ENCODE peak calls at places on chromosome 3, in seven cellular contexts. One of them, this sample, is unnamed.

GRCh38 chr3:111594205-111594604 is 941 bp downstream of the ZBED2 start:
- DNase-seq in SJSA1: peak; percentile 69
- DNase-seq in upper lobe of left lung: no peak
- DNase-seq in psoas muscle: no peak
- DNase-seq in GM06990: no peak
- DNase-seq in NT2/D1: no peak
- DNase-seq in Panc1: no peak
- DNase-seq in this sample: no peak

GRCh38 chr3:58117561-58118305 is 93.0 kb downstream of the DNASE1L3 start:
- DNase-seq in Panc1: no peak
- DNase-seq in SJSA1: no peak
- DNase-seq in NT2/D1: no peak
- DNase-seq in psoas muscle: no peak
- DNase-seq in upper lobe of left lung: peak; percentile 61
- DNase-seq in GM06990: no peak
- DNase-seq in this sample: no peak

GRCh38 chr3:8835385-8835784 is 66.0 kb upstream of the OXTR start:
- DNase-seq in psoas muscle: no peak
- DNase-seq in Panc1: no peak
- DNase-seq in upper lobe of left lung: no peak
- DNase-seq in GM06990: no peak
- DNase-seq in NT2/D1: no peak
- DNase-seq in SJSA1: no peak
- DNase-seq in this sample: no peak

GRCh38 chr3:59563966-59564365 is 514.1 kb upstream of the CFAP20DC start:
- DNase-seq in psoas muscle: no peak
- DNase-seq in NT2/D1: no peak
- DNase-seq in SJSA1: no peak
- DNase-seq in upper lobe of left lung: no peak
- DNase-seq in GM06990: no peak
- DNase-seq in Panc1: no peak
- DNase-seq in this sample: no peak

GRCh38 chr3:139346771-139347170 is 3.0 kb downstream of the MRPS22 start:
- DNase-seq in Panc1: no peak
- DNase-seq in upper lobe of left lung: no peak
- DNase-seq in GM06990: no peak
- DNase-seq in psoas muscle: no peak
- DNase-seq in SJSA1: no peak
- DNase-seq in NT2/D1: no peak
- DNase-seq in this sample: no peak

GRCh38 chr3:149367021-149367840 is 10.2 kb downstream of the TM4SF1 start:
- DNase-seq in NT2/D1: no peak
- DNase-seq in psoas muscle: no peak
- DNase-seq in GM06990: no peak
- DNase-seq in SJSA1: no peak
- DNase-seq in upper lobe of left lung: no peak
- DNase-seq in Panc1: peak; percentile 96
- DNase-seq in this sample: no peak

GRCh38 chr3:158821847-158822246 is 20.0 kb downstream of the MFSD1 start:
- DNase-seq in upper lobe of left lung: no peak
- DNase-seq in psoas muscle: no peak
- DNase-seq in NT2/D1: no peak
- DNase-seq in GM06990: no peak
- DNase-seq in SJSA1: no peak
- DNase-seq in Panc1: no peak
- DNase-seq in this sample: no peak

GRCh38 chr3:133930341-133930933 is 34.8 kb upstream of the RAB6B start:
- DNase-seq in GM06990: no peak
- DNase-seq in NT2/D1: peak; percentile 63
- DNase-seq in SJSA1: no peak
- DNase-seq in psoas muscle: no peak
- DNase-seq in Panc1: peak; percentile 25
- DNase-seq in upper lobe of left lung: no peak
- DNase-seq in this sample: no peak

GRCh38 chr3:37620071-37620635 is 241.5 kb upstream of the CTDSPL start:
- DNase-seq in SJSA1: no peak
- DNase-seq in psoas muscle: no peak
- DNase-seq in GM06990: no peak
- DNase-seq in upper lobe of left lung: no peak
- DNase-seq in NT2/D1: no peak
- DNase-seq in Panc1: no peak
- DNase-seq in this sample: no peak

GRCh38 chr3:48548165-48548564 is 8.4 kb downstream of the PFKFB4 start:
- DNase-seq in upper lobe of left lung: no peak
- DNase-seq in psoas muscle: no peak
- DNase-seq in GM06990: no peak
- DNase-seq in Panc1: no peak
- DNase-seq in NT2/D1: no peak
- DNase-seq in SJSA1: no peak
- DNase-seq in this sample: no peak

GRCh38 chr3:165954171-165954570 is 116.9 kb upstream of the BCHE start:
- DNase-seq in GM06990: no peak
- DNase-seq in NT2/D1: no peak
- DNase-seq in SJSA1: no peak
- DNase-seq in psoas muscle: no peak
- DNase-seq in Panc1: no peak
- DNase-seq in upper lobe of left lung: no peak
- DNase-seq in this sample: no peak

GRCh38 chr3:4757056-4757948 is 221.9 kb upstream of the BHLHE40 start:
- DNase-seq in NT2/D1: no peak
- DNase-seq in Panc1: no peak
- DNase-seq in SJSA1: no peak
- DNase-seq in upper lobe of left lung: no peak
- DNase-seq in GM06990: no peak
- DNase-seq in psoas muscle: no peak
- DNase-seq in this sample: no peak

GRCh38 chr3:126521122-126521891 is 2.6 kb upstream of the CHST13 start:
- DNase-seq in SJSA1: no peak
- DNase-seq in Panc1: no peak
- DNase-seq in psoas muscle: peak; percentile 39
- DNase-seq in GM06990: no peak
- DNase-seq in upper lobe of left lung: no peak
- DNase-seq in NT2/D1: no peak
- DNase-seq in this sample: no peak

GRCh38 chr3:115996420-115997108 is 373.3 kb downstream of the GAP43 start:
- DNase-seq in upper lobe of left lung: no peak
- DNase-seq in Panc1: no peak
- DNase-seq in GM06990: no peak
- DNase-seq in SJSA1: peak; percentile 80
- DNase-seq in psoas muscle: no peak
- DNase-seq in NT2/D1: no peak
- DNase-seq in this sample: no peak

GRCh38 chr3:183158552-183159006 is 4.0 kb downstream of the LAMP3 start:
- DNase-seq in NT2/D1: no peak
- DNase-seq in upper lobe of left lung: peak; percentile 36
- DNase-seq in GM06990: peak; percentile 76
- DNase-seq in Panc1: no peak
- DNase-seq in SJSA1: no peak
- DNase-seq in psoas muscle: no peak
- DNase-seq in this sample: no peak

GRCh38 chr3:182180646-182181385 is 469.1 kb downstream of the SOX2 start:
- DNase-seq in Panc1: no peak
- DNase-seq in GM06990: no peak
- DNase-seq in NT2/D1: no peak
- DNase-seq in upper lobe of left lung: no peak
- DNase-seq in SJSA1: no peak
- DNase-seq in psoas muscle: no peak
- DNase-seq in this sample: no peak

GRCh38 chr3:50478671-50479070 is 24.8 kb downstream of the CACNA2D2 start:
- DNase-seq in NT2/D1: no peak
- DNase-seq in SJSA1: no peak
- DNase-seq in psoas muscle: no peak
- DNase-seq in GM06990: no peak
- DNase-seq in Panc1: no peak
- DNase-seq in upper lobe of left lung: no peak
- DNase-seq in this sample: no peak

GRCh38 chr3:187902041-187902471 is 156.8 kb upstream of the BCL6 start:
- DNase-seq in psoas muscle: no peak
- DNase-seq in NT2/D1: no peak
- DNase-seq in Panc1: no peak
- DNase-seq in SJSA1: no peak
- DNase-seq in GM06990: peak; percentile 56
- DNase-seq in upper lobe of left lung: no peak
- DNase-seq in this sample: no peak

GRCh38 chr3:116815831-116816588 is 106.4 kb downstream of the TUSC7 start:
- DNase-seq in GM06990: no peak
- DNase-seq in upper lobe of left lung: no peak
- DNase-seq in psoas muscle: no peak
- DNase-seq in NT2/D1: peak; percentile 6
- DNase-seq in SJSA1: no peak
- DNase-seq in Panc1: no peak
- DNase-seq in this sample: peak; percentile 10

GRCh38 chr3:110106805-110107204 is 769.5 kb upstream of the DPPA4 start:
- DNase-seq in psoas muscle: no peak
- DNase-seq in NT2/D1: no peak
- DNase-seq in SJSA1: no peak
- DNase-seq in Panc1: no peak
- DNase-seq in upper lobe of left lung: no peak
- DNase-seq in GM06990: no peak
- DNase-seq in this sample: no peak

GRCh38 chr3:16048435-16049318 is 125.8 kb upstream of the GALNT15 start:
- DNase-seq in SJSA1: peak; percentile 63
- DNase-seq in NT2/D1: peak; percentile 57
- DNase-seq in GM06990: peak; percentile 6
- DNase-seq in upper lobe of left lung: peak; percentile 58
- DNase-seq in psoas muscle: no peak
- DNase-seq in Panc1: no peak
- DNase-seq in this sample: peak; percentile 52

GRCh38 chr3:150761831-150762661 is 923 bp downstream of the SIAH2 start:
- DNase-seq in Panc1: no peak
- DNase-seq in GM06990: peak; percentile 44
- DNase-seq in psoas muscle: peak; percentile 74
- DNase-seq in NT2/D1: no peak
- DNase-seq in upper lobe of left lung: peak; percentile 77
- DNase-seq in SJSA1: no peak
- DNase-seq in this sample: no peak

DNA sequence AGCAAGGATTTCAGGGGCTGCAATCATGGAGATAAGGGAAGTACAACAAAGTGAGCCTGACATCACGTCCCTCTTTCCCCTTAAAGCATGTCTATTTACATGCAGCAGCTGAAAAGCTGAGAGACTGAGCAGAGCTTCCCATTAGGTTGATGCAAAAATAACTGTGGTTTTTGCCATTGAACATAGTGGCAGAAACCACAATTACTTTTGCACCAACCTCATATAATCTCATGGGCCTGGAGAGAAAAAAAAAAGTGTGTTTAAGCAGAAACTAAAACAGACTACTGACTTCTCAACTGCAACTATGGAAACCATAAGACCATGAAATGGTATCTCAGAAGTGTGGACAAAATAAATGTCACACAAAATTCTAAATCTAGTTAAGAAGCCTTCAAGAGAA is 48.2 kb downstream of the CCDC12 start:
- DNase-seq in SJSA1: no peak
- DNase-seq in Panc1: no peak
- DNase-seq in NT2/D1: no peak
- DNase-seq in upper lobe of left lung: no peak
- DNase-seq in psoas muscle: no peak
- DNase-seq in GM06990: peak; percentile 55
- DNase-seq in this sample: no peak
- H3K36me3 ChIP-seq in SJSA1: peaks cover 48% of the 10 kb centered on the region
- H3K36me3 ChIP-seq in Panc1: no peaks in the 10 kb centered on the region
- H3K36me3 ChIP-seq in NT2/D1: peaks cover 79% of the 10 kb centered on the region
- H3K36me3 ChIP-seq in upper lobe of left lung: peaks cover 18% of the 10 kb centered on the region
- H3K36me3 ChIP-seq in psoas muscle: peaks cover 21% of the 10 kb centered on the region
- H3K36me3 ChIP-seq in GM06990: peaks cover 20% of the 10 kb centered on the region
- H3K36me3 ChIP-seq in this sample: peaks cover 58% of the 10 kb centered on the region

DNA sequence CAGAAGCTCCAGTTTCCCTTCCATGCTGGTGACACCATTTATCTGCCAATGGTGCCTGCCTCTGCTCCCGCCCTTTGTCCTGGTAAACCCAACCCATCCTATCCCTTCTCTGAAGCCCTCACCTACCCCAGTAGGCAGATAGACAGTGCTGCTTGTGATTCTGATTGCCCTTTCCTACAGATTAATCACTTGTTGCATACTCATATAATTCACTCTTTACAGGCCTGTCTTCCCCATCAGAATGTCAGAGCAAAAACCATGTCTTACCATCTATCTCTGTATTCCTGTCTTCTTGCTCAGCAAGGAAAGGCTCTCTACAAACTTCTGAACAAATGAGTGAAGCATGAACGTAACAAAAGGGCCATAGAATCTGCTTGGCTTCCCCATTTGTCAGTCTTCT is 47.9 kb downstream of the MRPS25 start:
- DNase-seq in Panc1: no peak
- DNase-seq in upper lobe of left lung: no peak
- DNase-seq in GM06990: no peak
- DNase-seq in psoas muscle: no peak
- DNase-seq in SJSA1: no peak
- DNase-seq in NT2/D1: no peak
- DNase-seq in this sample: no peak
- H3K36me3 ChIP-seq in Panc1: peaks cover 15% of the 10 kb centered on the region
- H3K36me3 ChIP-seq in upper lobe of left lung: peaks cover 65% of the 10 kb centered on the region
- H3K36me3 ChIP-seq in GM06990: peaks cover 22% of the 10 kb centered on the region
- H3K36me3 ChIP-seq in psoas muscle: peaks cover 80% of the 10 kb centered on the region
- H3K36me3 ChIP-seq in SJSA1: peaks cover 90% of the 10 kb centered on the region
- H3K36me3 ChIP-seq in NT2/D1: peaks cover 78% of the 10 kb centered on the region
- H3K36me3 ChIP-seq in this sample: peaks cover 82% of the 10 kb centered on the region

GRCh38 chr3:123225557-123225956 is 23.8 kb downstream of the SEC22A start:
- DNase-seq in Panc1: no peak
- DNase-seq in psoas muscle: no peak
- DNase-seq in upper lobe of left lung: no peak
- DNase-seq in GM06990: no peak
- DNase-seq in NT2/D1: no peak
- DNase-seq in SJSA1: no peak
- DNase-seq in this sample: no peak
- H3K36me3 ChIP-seq in Panc1: peaks cover 7% of the 10 kb centered on the region
- H3K36me3 ChIP-seq in psoas muscle: peaks cover 7% of the 10 kb centered on the region
- H3K36me3 ChIP-seq in upper lobe of left lung: peaks cover 3% of the 10 kb centered on the region
- H3K36me3 ChIP-seq in GM06990: peaks cover 3% of the 10 kb centered on the region
- H3K36me3 ChIP-seq in NT2/D1: peaks cover 23% of the 10 kb centered on the region
- H3K36me3 ChIP-seq in SJSA1: peaks cover 22% of the 10 kb centered on the region
- H3K36me3 ChIP-seq in this sample: peaks cover 22% of the 10 kb centered on the region

DNA sequence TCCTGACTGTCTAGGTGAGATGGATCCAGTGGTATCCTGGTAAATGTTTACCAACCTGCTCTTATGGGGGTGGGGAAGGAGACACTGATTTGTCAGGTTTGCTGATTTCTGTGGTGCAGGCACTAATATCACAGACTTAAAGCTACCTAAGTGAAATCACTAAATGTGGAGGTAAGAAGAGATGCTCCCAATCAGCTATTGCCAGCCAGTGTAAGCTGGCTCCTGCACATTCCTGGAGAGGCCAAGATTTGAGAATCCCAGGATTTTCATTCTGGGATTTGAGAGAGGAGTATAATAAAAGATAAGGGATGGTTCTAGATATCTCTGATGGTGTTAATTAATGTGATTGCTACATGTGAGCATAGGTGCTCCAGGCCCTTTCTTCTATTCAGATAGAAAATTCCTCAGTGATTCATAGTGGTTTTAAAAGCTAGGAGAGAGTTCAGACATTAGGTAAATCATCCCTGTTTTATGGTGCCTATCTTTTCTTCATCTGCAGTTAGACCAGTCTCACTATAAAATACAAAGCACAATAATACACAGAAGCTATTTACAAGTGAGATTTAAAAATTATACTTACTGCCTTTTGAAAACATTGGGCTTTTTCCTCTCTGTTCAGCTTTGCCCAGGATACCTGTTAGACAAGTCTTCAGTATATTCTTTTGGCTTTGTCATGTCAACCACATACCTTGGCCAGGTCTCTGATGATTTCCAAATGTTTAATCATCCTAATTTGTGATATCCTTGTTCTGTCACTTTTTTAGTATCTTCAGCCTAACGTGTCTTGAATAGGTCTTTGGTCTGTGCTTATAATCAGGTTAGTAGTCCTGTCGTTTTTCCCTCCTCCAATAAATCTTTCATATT is 90.9 kb downstream of the MBNL1 start:
- DNase-seq in GM06990: no peak
- DNase-seq in upper lobe of left lung: no peak
- DNase-seq in Panc1: no peak
- DNase-seq in NT2/D1: no peak
- DNase-seq in psoas muscle: no peak
- DNase-seq in SJSA1: no peak
- DNase-seq in this sample: no peak
- H3K36me3 ChIP-seq in GM06990: peaks cover 2% of the 10 kb centered on the region
- H3K36me3 ChIP-seq in upper lobe of left lung: no peaks in the 10 kb centered on the region
- H3K36me3 ChIP-seq in Panc1: no peaks in the 10 kb centered on the region
- H3K36me3 ChIP-seq in NT2/D1: no peaks in the 10 kb centered on the region
- H3K36me3 ChIP-seq in psoas muscle: no peaks in the 10 kb centered on the region
- H3K36me3 ChIP-seq in SJSA1: peaks cover 18% of the 10 kb centered on the region
- H3K36me3 ChIP-seq in this sample: no peaks in the 10 kb centered on the region